ENCODE peak calls at places on chromosome 1, in four cellular contexts. V, H, B and U are unnamed samples.

GRCh38 chr1:76023669-76024407 is 50.7 kb upstream of the ST6GALNAC3 start:
- DNase-seq in V (no peak), H (no peak), B (no peak), U (no peak)

GRCh38 chr1:231934797-231935196 is 308.2 kb downstream of the DISC1 start:
- DNase-seq in V (peak), H (no peak), B (no peak), U (no peak)

GRCh38 chr1:164443166-164443565 is 115.8 kb upstream of the PBX1 start:
- DNase-seq in V (no peak), H (no peak), B (no peak), U (no peak)

GRCh38 chr1:7329868-7330615 is 441.1 kb upstream of the VAMP3 start:
- DNase-seq in V (no peak), H (no peak), B (no peak), U (no peak)

GRCh38 chr1:77833521-77834100 is 54.2 kb downstream of the MIGA1 start:
- DNase-seq in V (no peak), H (no peak), B (no peak), U (no peak)

GRCh38 chr1:150513275-150513885 is 2.2 kb upstream of the FALEC start:
- DNase-seq in V (no peak), H (no peak), B (no peak), U (no peak)

GRCh38 chr1:236841341-236841740 is 46.2 kb downstream of the MTR start:
- DNase-seq in V (no peak), H (no peak), B (no peak), U (no peak)

GRCh38 chr1:226489718-226490440 is 58.7 kb upstream of the STUM start:
- DNase-seq in V (no peak), H (no peak), B (no peak), U (no peak)

GRCh38 chr1:237269938-237270337 is 228.0 kb downstream of the RYR2 start:
- DNase-seq in V (no peak), H (no peak), B (no peak), U (no peak)

DNA sequence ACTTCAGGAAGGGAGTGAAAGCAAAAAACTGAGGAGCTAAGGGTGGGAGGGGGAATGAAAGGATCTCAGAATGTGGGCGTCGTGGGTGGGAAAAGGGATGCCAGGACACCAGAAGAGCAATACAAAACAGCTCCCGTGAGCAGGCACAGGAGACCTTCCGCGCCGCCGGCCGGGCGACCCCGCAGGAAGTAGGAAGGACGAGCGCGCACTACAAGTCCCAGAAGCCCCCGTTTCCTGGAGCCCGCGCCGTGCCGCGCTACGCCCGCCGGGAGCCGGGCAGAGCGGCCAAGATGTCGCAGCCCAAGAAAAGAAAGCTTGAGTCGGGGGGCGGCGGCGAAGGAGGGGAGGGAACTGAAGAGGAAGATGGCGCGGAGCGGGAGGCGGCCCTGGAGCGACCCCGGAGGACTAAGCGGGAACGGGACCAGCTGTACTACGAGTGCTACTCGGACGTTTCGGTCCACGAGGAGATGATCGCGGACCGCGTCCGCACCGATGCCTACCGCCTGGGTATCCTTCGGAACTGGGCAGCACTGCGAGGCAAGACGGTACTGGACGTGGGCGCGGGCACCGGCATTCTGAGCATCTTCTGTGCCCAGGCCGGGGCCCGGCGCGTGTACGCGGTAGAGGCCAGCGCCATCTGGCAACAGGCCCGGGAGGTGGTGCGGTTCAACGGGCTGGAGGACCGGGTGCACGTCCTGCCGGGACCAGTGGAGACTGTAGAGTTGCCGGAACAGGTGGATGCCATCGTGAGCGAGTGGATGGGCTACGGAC is at the start of gene PRMT6:
- DNase-seq in V (no peak), H (peak), B (peak), U (peak)
- TF ChIP-seq POLR2A in V (no peak), H (peak), B (peak), U (no peak)

DNA sequence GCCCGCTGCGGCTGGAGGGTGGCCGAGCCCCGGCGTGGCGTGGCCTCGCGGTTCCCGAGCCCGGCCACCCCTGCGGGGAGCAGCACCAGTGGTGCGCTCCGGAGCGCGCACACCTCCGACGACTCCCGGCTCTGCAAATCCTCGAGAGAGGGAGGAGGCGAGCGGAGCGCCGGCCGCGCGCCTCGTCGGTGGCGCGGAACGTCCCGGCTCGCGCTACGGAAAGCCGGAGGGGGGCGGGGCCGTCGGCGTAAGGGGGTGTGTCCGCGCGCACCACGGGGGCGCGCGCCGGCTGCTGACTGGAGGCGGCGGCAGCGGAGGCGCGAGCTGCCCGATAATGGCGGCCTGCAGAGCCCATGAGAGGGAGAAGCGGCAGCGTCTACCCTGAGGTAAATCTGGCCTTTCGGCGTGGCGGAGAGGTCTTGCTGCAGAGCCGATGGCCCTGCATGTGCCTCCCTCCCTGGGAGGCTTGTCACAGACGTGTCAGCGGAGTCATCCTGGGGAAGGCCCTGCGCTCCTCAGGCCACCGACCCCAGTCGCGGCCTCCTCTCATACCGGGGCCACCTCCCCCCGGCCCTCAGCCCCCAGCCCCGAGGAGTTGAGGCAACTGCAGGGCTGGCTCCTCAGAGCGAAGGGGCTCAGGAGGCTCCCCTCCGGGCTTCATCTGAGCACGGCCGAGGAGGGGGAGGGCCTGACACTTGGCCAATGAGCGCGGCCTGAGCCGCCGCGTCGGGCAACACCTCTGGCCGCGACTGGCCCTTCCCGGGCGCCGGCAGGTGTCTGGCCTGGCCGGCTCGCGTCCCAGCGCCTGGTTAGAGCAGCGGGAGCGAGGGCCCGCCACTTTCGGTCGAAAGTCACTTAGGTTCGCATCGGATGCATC is at the start of gene PDIK1L:
- DNase-seq in V (peak), H (peak), B (peak), U (peak)
- TF ChIP-seq POLR2A in V (peak), H (no peak), B (peak), U (peak)

GRCh38 chr1:154978360-154978759 is 3.9 kb downstream of the CKS1B start:
- DNase-seq in V (no peak), H (no peak), B (no peak), U (no peak)

GRCh38 chr1:154988053-154988954 is 5.1 kb upstream of the LENEP start:
- DNase-seq in V (no peak), H (no peak), B (no peak), U (no peak)

GRCh38 chr1:154987326-154987725 is 4.2 kb downstream of the FLAD1 start:
- DNase-seq in V (no peak), H (no peak), B (no peak), U (no peak)

GRCh38 chr1:154983776-154984466 is 777 bp downstream of the FLAD1 start:
- DNase-seq in V (no peak), H (no peak), B (no peak), U (no peak)

DNA sequence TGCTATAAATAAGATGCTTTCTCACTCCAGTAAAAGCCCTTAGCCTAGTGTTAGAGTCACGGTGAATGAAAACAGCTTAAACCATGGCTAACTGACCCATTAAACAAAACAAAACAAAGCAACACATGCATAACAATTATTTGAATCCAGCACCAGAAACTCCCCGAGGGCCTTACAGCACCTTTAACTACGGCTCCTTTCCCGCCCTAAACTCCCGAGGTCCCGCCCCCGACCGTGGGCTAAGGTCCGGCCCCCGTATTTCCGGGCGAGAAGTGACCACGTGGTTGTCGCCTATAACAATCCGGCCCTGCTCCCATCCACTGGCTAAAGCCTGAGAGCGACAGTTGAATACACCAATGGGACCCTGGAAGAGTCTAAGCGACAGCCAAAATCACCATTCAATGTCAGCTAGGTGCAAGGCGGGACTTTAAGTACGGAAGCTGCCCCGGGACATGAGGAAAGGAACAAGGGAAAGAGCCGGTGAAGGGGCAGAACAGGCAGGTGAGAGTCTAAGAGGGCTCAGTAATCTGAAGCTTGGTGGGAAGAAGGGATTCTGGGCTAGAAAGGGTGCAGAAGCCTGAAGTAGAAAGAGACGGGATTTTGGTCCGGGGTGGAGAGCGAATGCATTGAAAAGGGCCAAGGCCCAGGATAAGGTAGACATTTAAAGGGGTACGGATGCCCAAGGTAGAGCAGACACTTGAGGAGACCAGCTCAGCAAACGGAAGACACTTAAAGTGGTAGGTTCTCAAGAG is at the start of gene FLAD1:
- DNase-seq in V (peak), H (peak), B (peak), U (peak)
- TF ChIP-seq POLR2A in V (peak), H (peak), B (peak), U (peak)

GRCh38 chr1:228163004-228163753 is 2.4 kb upstream of the IBA57 start:
- DNase-seq in V (no peak), H (peak), B (peak), U (no peak)
- TF ChIP-seq POLR2A in V (no peak), H (no peak), B (no peak), U (no peak)

GRCh38 chr1:93528416-93528815 is 80.5 kb downstream of the FNBP1L start:
- DNase-seq in V (no peak), H (no peak), B (no peak), U (no peak)

GRCh38 chr1:93533677-93534076 is 85.8 kb downstream of the FNBP1L start:
- DNase-seq in V (no peak), H (no peak), B (no peak), U (no peak)

GRCh38 chr1:93526431-93526830 is 78.5 kb downstream of the FNBP1L start:
- DNase-seq in V (no peak), H (no peak), B (no peak), U (no peak)

GRCh38 chr1:93532780-93533378 is 85.0 kb downstream of the FNBP1L start:
- DNase-seq in V (no peak), H (no peak), B (no peak), U (no peak)

GRCh38 chr1:93531193-93531592 is 83.3 kb downstream of the FNBP1L start:
- DNase-seq in V (no peak), H (no peak), B (no peak), U (no peak)
- TF ChIP-seq POLR2A in V (no peak), H (no peak), B (no peak), U (no peak)

GRCh38 chr1:55211909-55212308 is 3.3 kb downstream of the USP24 start:
- DNase-seq in V (no peak), H (no peak), B (no peak), U (no peak)
- TF ChIP-seq POLR2A in V (no peak), H (no peak), B (no peak), U (no peak)

GRCh38 chr1:27868932-27869718 is 3.2 kb upstream of the THEMIS2 start:
- DNase-seq in V (no peak), H (no peak), B (no peak), U (no peak)
- TF ChIP-seq POLR2A in V (no peak), H (no peak), B (no peak), U (no peak)

DNA sequence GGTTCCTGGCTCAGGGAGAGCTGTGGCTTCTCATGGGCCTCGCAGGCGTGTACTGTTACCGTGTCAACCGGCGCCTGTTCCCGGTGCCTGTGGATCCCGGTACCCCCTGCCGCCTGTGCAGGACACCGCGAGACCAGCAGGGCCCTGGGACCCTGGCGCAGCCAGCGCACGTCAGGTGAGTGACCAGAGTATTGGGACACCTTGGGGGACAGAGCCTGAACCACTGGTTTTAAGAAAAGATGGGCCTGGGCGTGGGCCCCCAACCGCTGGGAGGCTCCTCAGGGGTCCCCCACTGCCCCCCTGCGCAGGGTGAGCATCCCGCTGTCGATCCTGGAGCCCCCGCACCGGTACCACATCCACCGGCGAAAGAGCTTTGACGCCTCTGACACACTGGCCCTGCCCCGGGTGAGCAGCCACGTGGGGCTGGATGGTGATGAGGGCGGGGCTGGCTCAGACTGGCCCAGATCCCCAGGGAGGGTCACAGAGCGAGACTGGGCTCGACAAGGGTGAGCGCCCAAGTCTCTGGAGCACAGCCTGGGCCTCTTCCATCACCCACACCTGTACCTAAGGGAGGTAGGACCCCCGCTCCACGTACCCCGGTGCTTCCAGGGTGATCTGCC is 10.5 kb downstream of the MIIP start:
- DNase-seq in V (no peak), H (no peak), B (no peak), U (no peak)
- TF ChIP-seq POLR2A in V (no peak), H (no peak), B (no peak), U (no peak)